ENCODE peak calls at places on chromosomes 13 and 19, in nine cellular contexts. One of them, this sample, is unnamed.

GRCh38 chr19:13764101-13764807 is at the start of gene MRI1:
- DNase-seq in HL-60: peak
- DNase-seq in A549: peak
- DNase-seq in GM12878: no peak
- DNase-seq in HCT116: no peak
- DNase-seq in SK-N-SH: peak
- DNase-seq in GM23338: peak
- DNase-seq in HepG2: peak
- DNase-seq in K562: peak
- DNase-seq in this sample: no peak

GRCh38 chr19:18269336-18269735 is 4.9 kb downstream of the IQCN start:
- DNase-seq in GM12878: no peak
- DNase-seq in K562: no peak
- DNase-seq in GM23338: no peak
- DNase-seq in HCT116: no peak
- DNase-seq in HepG2: no peak
- DNase-seq in A549: no peak
- DNase-seq in SK-N-SH: no peak
- DNase-seq in HL-60: no peak
- DNase-seq in this sample: no peak

GRCh38 chr13:62040806-62041205 is 625.2 kb upstream of the PCDH20 start:
- DNase-seq in K562: no peak
- DNase-seq in GM23338: no peak
- DNase-seq in HepG2: no peak
- DNase-seq in HL-60: no peak
- DNase-seq in HCT116: no peak
- DNase-seq in A549: no peak
- DNase-seq in GM12878: no peak
- DNase-seq in SK-N-SH: no peak
- DNase-seq in this sample: no peak

GRCh38 chr13:87953381-87953780 is 282.2 kb downstream of the SLITRK5 start:
- DNase-seq in GM12878: no peak
- DNase-seq in K562: no peak
- DNase-seq in A549: no peak
- DNase-seq in HCT116: no peak
- DNase-seq in GM23338: no peak
- DNase-seq in HepG2: no peak
- DNase-seq in HL-60: no peak
- DNase-seq in SK-N-SH: no peak
- DNase-seq in this sample: no peak

GRCh38 chr13:110236831-110237261 is 70.1 kb downstream of the COL4A1 start:
- DNase-seq in HepG2: no peak
- DNase-seq in HL-60: no peak
- DNase-seq in K562: no peak
- DNase-seq in HCT116: no peak
- DNase-seq in GM23338: no peak
- DNase-seq in SK-N-SH: no peak
- DNase-seq in A549: no peak
- DNase-seq in GM12878: no peak
- DNase-seq in this sample: no peak

GRCh38 chr13:29497137-29497654 is 98.3 kb downstream of the SLC7A1 start:
- DNase-seq in HL-60: no peak
- DNase-seq in K562: no peak
- DNase-seq in SK-N-SH: no peak
- DNase-seq in HepG2: no peak
- DNase-seq in GM12878: no peak
- DNase-seq in GM23338: no peak
- DNase-seq in HCT116: no peak
- DNase-seq in A549: no peak
- DNase-seq in this sample: no peak

GRCh38 chr19:47230122-47230920 is 678 bp downstream of the BBC3 start:
- DNase-seq in GM23338: peak
- DNase-seq in A549: peak
- DNase-seq in GM12878: no peak
- DNase-seq in HL-60: no peak
- DNase-seq in SK-N-SH: peak
- DNase-seq in K562: peak
- DNase-seq in HCT116: no peak
- DNase-seq in HepG2: peak
- DNase-seq in this sample: no peak

GRCh38 chr19:35493971-35494370 is 3.7 kb upstream of the KRTDAP start:
- DNase-seq in HL-60: no peak
- DNase-seq in HepG2: no peak
- DNase-seq in K562: no peak
- DNase-seq in HCT116: no peak
- DNase-seq in A549: no peak
- DNase-seq in GM23338: no peak
- DNase-seq in SK-N-SH: no peak
- DNase-seq in GM12878: no peak
- DNase-seq in this sample: no peak

GRCh38 chr13:33676045-33676699 is 141.8 kb upstream of the RFC3 start:
- DNase-seq in K562: no peak
- DNase-seq in HepG2: peak
- DNase-seq in HCT116: no peak
- DNase-seq in HL-60: no peak
- DNase-seq in GM23338: no peak
- DNase-seq in SK-N-SH: no peak
- DNase-seq in A549: no peak
- DNase-seq in GM12878: no peak
- DNase-seq in this sample: no peak

GRCh38 chr19:48498922-48499321 is 12.7 kb downstream of the LMTK3 start:
- DNase-seq in SK-N-SH: peak
- DNase-seq in A549: no peak
- DNase-seq in HL-60: no peak
- DNase-seq in GM12878: no peak
- DNase-seq in K562: no peak
- DNase-seq in HCT116: no peak
- DNase-seq in GM23338: no peak
- DNase-seq in HepG2: no peak
- DNase-seq in this sample: no peak

GRCh38 chr19:38045554-38046253 is 138.7 kb downstream of the SIPA1L3 start:
- DNase-seq in HepG2: no peak
- DNase-seq in A549: no peak
- DNase-seq in SK-N-SH: no peak
- DNase-seq in GM23338: no peak
- DNase-seq in HCT116: no peak
- DNase-seq in HL-60: no peak
- DNase-seq in GM12878: no peak
- DNase-seq in K562: no peak
- DNase-seq in this sample: no peak

GRCh38 chr19:49400034-49400433 is 12.0 kb downstream of the KASH5 start:
- DNase-seq in K562: no peak
- DNase-seq in HepG2: peak
- DNase-seq in GM23338: no peak
- DNase-seq in SK-N-SH: no peak
- DNase-seq in HL-60: no peak
- DNase-seq in HCT116: no peak
- DNase-seq in GM12878: no peak
- DNase-seq in A549: no peak
- DNase-seq in this sample: no peak

GRCh38 chr19:17642656-17643055 is 45.5 kb downstream of the UNC13A start:
- DNase-seq in HCT116: no peak
- DNase-seq in SK-N-SH: no peak
- DNase-seq in K562: no peak
- DNase-seq in HL-60: no peak
- DNase-seq in GM12878: no peak
- DNase-seq in GM23338: no peak
- DNase-seq in A549: no peak
- DNase-seq in HepG2: no peak
- DNase-seq in this sample: no peak

GRCh38 chr13:106522898-106523525 is 12.4 kb downstream of the EFNB2 start:
- DNase-seq in GM23338: no peak
- DNase-seq in HL-60: no peak
- DNase-seq in GM12878: no peak
- DNase-seq in HepG2: no peak
- DNase-seq in K562: no peak
- DNase-seq in HCT116: no peak
- DNase-seq in A549: no peak
- DNase-seq in SK-N-SH: no peak
- DNase-seq in this sample: no peak

GRCh38 chr13:109357751-109358150 is 428.6 kb downstream of the IRS2 start:
- DNase-seq in HL-60: no peak
- DNase-seq in A549: no peak
- DNase-seq in GM12878: no peak
- DNase-seq in SK-N-SH: no peak
- DNase-seq in HCT116: no peak
- DNase-seq in GM23338: no peak
- DNase-seq in K562: no peak
- DNase-seq in HepG2: no peak
- DNase-seq in this sample: no peak

GRCh38 chr13:71149498-71150363 is 717.3 kb downstream of the DACH1 start:
- DNase-seq in HL-60: no peak
- DNase-seq in SK-N-SH: no peak
- DNase-seq in HCT116: no peak
- DNase-seq in HepG2: no peak
- DNase-seq in GM23338: no peak
- DNase-seq in A549: no peak
- DNase-seq in K562: no peak
- DNase-seq in GM12878: no peak
- DNase-seq in this sample: no peak

GRCh38 chr19:11984986-11985385 is 20.1 kb downstream of the ZNF763 start:
- DNase-seq in A549: no peak
- DNase-seq in HCT116: no peak
- DNase-seq in K562: no peak
- DNase-seq in GM23338: peak
- DNase-seq in GM12878: no peak
- DNase-seq in HL-60: no peak
- DNase-seq in HepG2: peak
- DNase-seq in SK-N-SH: peak
- DNase-seq in this sample: no peak

GRCh38 chr19:53082929-53083328 is 20.3 kb downstream of the ZNF160 start:
- DNase-seq in HL-60: no peak
- DNase-seq in A549: no peak
- DNase-seq in GM12878: no peak
- DNase-seq in K562: no peak
- DNase-seq in GM23338: no peak
- DNase-seq in HCT116: no peak
- DNase-seq in HepG2: no peak
- DNase-seq in SK-N-SH: no peak
- DNase-seq in this sample: no peak

GRCh38 chr19:17242431-17243208 is 3.1 kb downstream of the NR2F6 start:
- DNase-seq in HCT116: no peak
- DNase-seq in K562: no peak
- DNase-seq in GM12878: no peak
- DNase-seq in A549: no peak
- DNase-seq in HL-60: no peak
- DNase-seq in SK-N-SH: no peak
- DNase-seq in HepG2: no peak
- DNase-seq in GM23338: no peak
- DNase-seq in this sample: no peak

GRCh38 chr13:76293346-76293745 is 592.9 kb downstream of the KCTD12 start:
- DNase-seq in GM23338: no peak
- DNase-seq in SK-N-SH: no peak
- DNase-seq in HL-60: no peak
- DNase-seq in HepG2: no peak
- DNase-seq in K562: no peak
- DNase-seq in A549: peak
- DNase-seq in HCT116: no peak
- DNase-seq in GM12878: no peak
- DNase-seq in this sample: no peak

DNA sequence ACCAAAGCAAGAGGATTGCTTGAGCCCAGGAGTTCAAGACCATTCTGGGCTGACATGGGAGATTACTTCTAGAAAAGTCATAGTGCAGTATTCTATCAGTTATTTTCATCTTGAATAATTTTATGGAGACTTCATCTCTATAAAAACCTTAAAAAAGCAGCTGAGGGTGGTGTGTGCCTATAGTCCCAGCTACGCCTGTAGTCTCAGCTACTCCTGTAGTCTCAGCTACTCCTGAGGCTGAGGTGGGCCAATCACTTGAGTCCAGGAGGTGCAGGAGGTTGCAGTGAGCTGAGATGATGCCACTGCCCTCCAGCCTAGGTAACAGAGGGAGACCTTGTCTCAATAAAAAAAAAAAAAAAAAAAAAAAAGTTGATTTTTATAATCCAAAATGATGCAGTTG is 22.1 kb upstream of the KCTD4 start:
- DNase-seq in GM12878: no peak
- DNase-seq in HCT116: no peak
- DNase-seq in K562: no peak
- DNase-seq in HepG2: no peak
- DNase-seq in HL-60: no peak
- DNase-seq in A549: no peak
- DNase-seq in GM23338: no peak
- DNase-seq in SK-N-SH: no peak
- DNase-seq in this sample: no peak
- TF ChIP-seq REST in GM12878: no peak
- TF ChIP-seq REST in HCT116: no peak
- TF ChIP-seq REST in K562: no peak
- TF ChIP-seq REST in HepG2: no peak
- TF ChIP-seq REST in HL-60: no peak
- TF ChIP-seq REST in A549: no peak
- TF ChIP-seq REST in GM23338: no peak
- TF ChIP-seq REST in SK-N-SH: no peak
- TF ChIP-seq REST in this sample: no peak

DNA sequence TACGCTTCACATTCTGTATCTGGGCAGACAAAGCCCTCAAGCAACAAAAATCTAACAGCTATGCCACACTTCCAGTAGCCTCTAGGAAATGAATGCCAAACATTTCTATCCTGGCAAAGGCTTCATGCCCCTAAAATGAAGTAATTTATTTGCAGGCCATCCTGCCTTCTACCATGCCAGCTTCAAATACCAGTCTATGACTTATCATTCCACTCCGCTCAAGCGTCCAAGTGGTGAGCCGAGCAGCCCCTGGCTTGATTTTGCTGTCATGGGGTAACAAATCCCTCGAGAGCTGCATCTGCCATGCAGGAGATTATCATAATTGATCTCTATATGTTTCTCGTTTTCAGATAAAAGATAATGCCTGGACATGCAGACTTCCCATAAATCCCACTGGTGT is 86.9 kb downstream of the LHFPL6 start:
- DNase-seq in GM23338: no peak
- DNase-seq in A549: no peak
- DNase-seq in HL-60: no peak
- DNase-seq in HepG2: no peak
- DNase-seq in SK-N-SH: peak
- DNase-seq in GM12878: no peak
- DNase-seq in HCT116: no peak
- DNase-seq in K562: no peak
- DNase-seq in this sample: no peak
- TF ChIP-seq REST in GM23338: no peak
- TF ChIP-seq REST in A549: no peak
- TF ChIP-seq REST in HL-60: no peak
- TF ChIP-seq REST in HepG2: no peak
- TF ChIP-seq REST in SK-N-SH: no peak
- TF ChIP-seq REST in GM12878: no peak
- TF ChIP-seq REST in HCT116: no peak
- TF ChIP-seq REST in K562: no peak
- TF ChIP-seq REST in this sample: no peak

GRCh38 chr19:15264061-15264932 is 32.0 kb upstream of the EPHX3 start:
- DNase-seq in GM23338: peak
- DNase-seq in A549: peak
- DNase-seq in HL-60: peak
- DNase-seq in HCT116: peak
- DNase-seq in SK-N-SH: peak
- DNase-seq in HepG2: peak
- DNase-seq in GM12878: no peak
- DNase-seq in K562: peak
- DNase-seq in this sample: no peak
- TF ChIP-seq REST in GM23338: no peak
- TF ChIP-seq REST in A549: no peak
- TF ChIP-seq REST in HL-60: no peak
- TF ChIP-seq REST in HCT116: no peak
- TF ChIP-seq REST in SK-N-SH: no peak
- TF ChIP-seq REST in HepG2: no peak
- TF ChIP-seq REST in GM12878: no peak
- TF ChIP-seq REST in K562: no peak
- TF ChIP-seq REST in this sample: no peak

GRCh38 chr13:26488236-26489028 is 69.1 kb upstream of the WASF3 start:
- DNase-seq in HL-60: no peak
- DNase-seq in HepG2: no peak
- DNase-seq in SK-N-SH: no peak
- DNase-seq in K562: no peak
- DNase-seq in GM23338: no peak
- DNase-seq in HCT116: no peak
- DNase-seq in GM12878: no peak
- DNase-seq in A549: no peak
- DNase-seq in this sample: no peak
- TF ChIP-seq REST in HL-60: no peak
- TF ChIP-seq REST in HepG2: no peak
- TF ChIP-seq REST in SK-N-SH: no peak
- TF ChIP-seq REST in K562: no peak
- TF ChIP-seq REST in GM23338: no peak
- TF ChIP-seq REST in HCT116: no peak
- TF ChIP-seq REST in GM12878: no peak
- TF ChIP-seq REST in A549: no peak
- TF ChIP-seq REST in this sample: no peak